ENCODE peak calls at places on chromosome 7, in four cellular contexts. V, I, O and M are unnamed samples.
A peak's percentile ranks its signal among the peaks of the same experiment; 100 is the strongest.

GRCh38 chr7:151861881-151862280 is 15.0 kb downstream of the PRKAG2 start:
- DNase-seq in I (no peak), O (no peak), V (no peak), M (no peak)

GRCh38 chr7:157006829-157007469 is 3.5 kb downstream of the MNX1 start:
- DNase-seq in V (no peak), O (no peak), I (no peak), M (no peak)

GRCh38 chr7:128911441-128912031 is 1.0 kb upstream of the KCP start:
- DNase-seq in I (no peak), V (peak; percentile 43), O (no peak), M (no peak)

GRCh38 chr7:35993663-35994622 is 159.1 kb upstream of the EEPD1 start:
- DNase-seq in V (no peak), I (peak; percentile 47), O (no peak), M (no peak)

GRCh38 chr7:70069977-70070376 is 471.7 kb downstream of the AUTS2 start:
- DNase-seq in O (no peak), V (no peak), I (no peak), M (no peak)

GRCh38 chr7:128322040-128322643 is 21.6 kb downstream of the RBM28 start:
- DNase-seq in V (no peak), I (peak; percentile 33), O (no peak), M (no peak)

GRCh38 chr7:155380221-155380861 is 77.6 kb upstream of the EN2 start:
- DNase-seq in O (peak; percentile 77), I (peak; percentile 49), V (peak; percentile 67), M (peak; percentile 82)

GRCh38 chr7:938546-939185 is 15.8 kb downstream of the ADAP1 start:
- DNase-seq in V (no peak), O (peak; percentile 28), I (no peak), M (no peak)

GRCh38 chr7:80642871-80643270 is 4.4 kb downstream of the CD36 start:
- DNase-seq in V (no peak), O (no peak), I (no peak), M (no peak)

GRCh38 chr7:159128767-159129166 is 15.9 kb downstream of the VIPR2 start:
- DNase-seq in V (no peak), I (no peak), O (no peak), M (no peak)

GRCh38 chr7:141664450-141664849 is 37.5 kb downstream of the DENND11 start:
- DNase-seq in I (no peak), O (no peak), V (no peak), M (no peak)

GRCh38 chr7:139452948-139453672 is 30.4 kb downstream of the KLRG2 start:
- DNase-seq in V (no peak), I (peak; percentile 56), O (no peak), M (no peak)

GRCh38 chr7:46847126-46847525 is 734.8 kb downstream of the TNS3 start:
- DNase-seq in I (no peak), V (no peak), O (no peak), M (no peak)

GRCh38 chr7:130998993-130999602 is 265.1 kb upstream of the KLF14 start:
- DNase-seq in V (no peak), O (no peak), I (no peak), M (no peak)

DNA sequence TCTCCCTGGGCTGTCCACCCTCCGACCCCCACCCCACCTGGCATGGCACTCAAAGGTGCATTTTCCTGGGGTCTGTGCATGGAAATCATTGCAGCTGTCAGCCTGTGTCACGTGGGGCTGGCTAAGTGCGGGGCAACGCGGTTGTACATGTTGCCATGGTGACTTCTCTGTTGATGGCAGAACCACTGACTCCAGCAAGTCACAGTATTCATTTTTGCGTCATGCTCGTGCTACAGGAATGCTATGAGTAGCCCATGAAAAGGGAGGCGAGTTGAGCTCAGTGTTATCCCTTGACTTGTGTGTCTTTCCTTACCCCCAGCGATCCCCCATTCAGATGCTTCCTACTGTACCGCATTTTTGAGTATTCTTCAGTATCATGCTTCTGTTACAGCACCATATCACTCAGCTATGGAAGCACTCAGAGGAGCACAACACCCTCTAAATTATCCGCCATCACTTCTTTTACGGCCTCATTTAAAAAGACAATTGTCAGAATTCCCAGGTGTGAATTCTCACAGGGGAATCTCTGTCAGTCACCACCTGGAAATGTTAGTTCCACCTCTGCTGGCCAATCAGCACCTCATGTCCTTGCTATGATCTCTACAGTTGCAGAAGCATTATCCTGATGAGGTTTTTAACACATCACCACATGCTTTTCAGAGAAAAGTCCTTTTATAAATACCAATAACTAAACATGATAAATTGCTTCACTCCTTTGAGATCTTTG is 194.4 kb upstream of the C7orf33 start:
- DNase-seq in V (no peak), O (no peak), I (no peak), M (no peak)
- TF ChIP-seq CTCF in V (no peak), O (no peak), I (no peak), M (no peak)

GRCh38 chr7:43501881-43502280 is 81.0 kb upstream of the STK17A start:
- DNase-seq in I (peak; percentile 75), V (no peak), O (no peak), M (no peak)
- TF ChIP-seq CTCF in I (no peak), V (no peak), O (no peak), M (no peak)

GRCh38 chr7:23533160-23533559 is 1.4 kb upstream of the TRA2A start:
- DNase-seq in V (no peak), I (no peak), O (no peak), M (no peak)

GRCh38 chr7:23531794-23532489 is at the start of gene TRA2A:
- DNase-seq in V (peak; percentile 98), O (peak; percentile 99), I (peak; percentile 94), M (peak; percentile 97)

GRCh38 chr7:23530901-23531793 is 634 bp downstream of the TRA2A start:
- DNase-seq in O (peak; percentile 70), V (no peak), I (peak; percentile 56), M (peak; percentile 43)

GRCh38 chr7:23529262-23529859 is 2.4 kb downstream of the TRA2A start:
- DNase-seq in O (no peak), I (no peak), V (no peak), M (no peak)

GRCh38 chr7:23530355-23530754 is 1.4 kb downstream of the TRA2A start:
- DNase-seq in I (peak; percentile 22), O (no peak), V (no peak), M (peak; percentile 67)
- TF ChIP-seq CTCF in I (peak; percentile 18), O (no peak), V (no peak), M (no peak)

GRCh38 chr7:150739045-150739432 is 1.8 kb downstream of the GIMAP5 start:
- DNase-seq in V (no peak), O (no peak), I (no peak), M (no peak)
- TF ChIP-seq CTCF in V (no peak), O (no peak), I (no peak), M (peak; percentile 23)

GRCh38 chr7:8035647-8036518 is 67.3 kb downstream of the GLCCI1 start:
- DNase-seq in I (peak; percentile 19), V (no peak), O (no peak), M (no peak)
- TF ChIP-seq CTCF in I (peak; percentile 62), V (no peak), O (peak; percentile 16), M (no peak)

GRCh38 chr7:100091411-100092181 is 2.8 kb downstream of the COPS6 start:
- DNase-seq in I (peak; percentile 35), V (no peak), O (no peak), M (no peak)
- TF ChIP-seq CTCF in I (peak; percentile 35), V (no peak), O (no peak), M (no peak)